ENCODE peak calls at places on chromosomes 1 and 21, in seven cellular contexts. W is H1, N is K562, Y is HCT116, H is HepG2, L is GM12878, O is SK-N-SH. S is an unnamed sample.

GRCh38 chr1:230458509-230458908 is 32.4 kb upstream of the PGBD5 start:
- DNase-seq in O (no peak), W (no peak), Y (no peak), L (no peak), N (no peak), H (no peak), S (no peak)

GRCh38 chr1:59445040-59445439 is 148.1 kb downstream of the FGGY start:
- DNase-seq in Y (no peak), N (no peak), W (no peak), L (no peak), H (no peak), O (no peak), S (peak; percentile 4)

GRCh38 chr1:40848530-40849189 is 13.5 kb downstream of the CITED4 start:
- DNase-seq in Y (peak; percentile 71), W (peak; percentile 73), L (no peak), N (peak; percentile 76), O (peak; percentile 77), H (peak; percentile 75), S (peak; percentile 88)

GRCh38 chr1:99557556-99558256 is 88.2 kb upstream of the PALMD start:
- DNase-seq in Y (no peak), H (no peak), N (no peak), O (no peak), L (no peak), W (no peak), S (no peak)

GRCh38 chr1:186812560-186812959 is 16.2 kb upstream of the PLA2G4A start:
- DNase-seq in H (no peak), O (no peak), N (no peak), L (no peak), Y (no peak), W (no peak), S (no peak)

GRCh38 chr1:1616045-1616821 is 933 bp downstream of the MIB2 start:
- DNase-seq in O (peak; percentile 85), L (no peak), W (no peak), H (no peak), N (peak; percentile 68), Y (no peak), S (peak; percentile 80)

GRCh38 chr21:15112858-15113257 is 48.1 kb upstream of the NRIP1 start:
- DNase-seq in L (no peak), H (no peak), W (no peak), N (no peak), O (no peak), Y (no peak), S (no peak)

GRCh38 chr1:30008998-30009657 is 714.3 kb downstream of the MATN1 start:
- DNase-seq in W (no peak), H (peak; percentile 43), L (no peak), N (no peak), O (no peak), Y (no peak), S (no peak)

GRCh38 chr1:175218786-175219447 is 26.3 kb upstream of the KIAA0040 start:
- DNase-seq in H (no peak), L (no peak), N (no peak), O (no peak), Y (peak; percentile 56), W (no peak), S (no peak)

GRCh38 chr1:21633992-21634475 is 35.1 kb downstream of the RAP1GAP start:
- DNase-seq in O (no peak), Y (no peak), L (no peak), H (no peak), N (no peak), W (no peak), S (no peak)

GRCh38 chr21:43012596-43012995 is 38.2 kb downstream of the PKNOX1 start:
- DNase-seq in O (no peak), W (no peak), Y (no peak), L (no peak), H (no peak), N (no peak), S (no peak)
- TF ChIP-seq JUND in O (no peak), W (no peak), Y (no peak), L (no peak), H (no peak), N (no peak), S (no peak)

DNA sequence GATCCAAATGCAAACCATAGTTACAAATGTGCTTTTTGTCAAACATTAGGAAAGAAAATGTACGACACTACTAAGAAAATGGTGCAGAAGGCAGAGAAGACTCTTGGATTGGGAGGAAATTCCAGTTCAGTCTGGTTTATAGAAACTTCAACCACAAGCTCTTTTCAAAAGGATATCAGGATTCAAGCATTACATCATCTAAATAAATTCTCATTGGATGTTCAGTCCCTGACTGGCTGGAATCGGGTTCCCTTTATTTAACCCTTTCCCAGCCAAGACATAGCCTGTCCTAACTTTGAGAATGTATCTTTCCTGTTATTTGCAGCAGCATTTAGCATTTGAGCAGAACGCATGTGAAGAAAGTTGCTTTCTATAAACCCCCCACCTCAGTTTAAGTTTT is 184.6 kb downstream of the LMO4 start:
- DNase-seq in Y (no peak), H (no peak), L (no peak), N (no peak), W (no peak), O (no peak), S (no peak)
- TF ChIP-seq JUND in Y (no peak), H (no peak), L (no peak), N (no peak), W (no peak), O (no peak), S (no peak)

DNA sequence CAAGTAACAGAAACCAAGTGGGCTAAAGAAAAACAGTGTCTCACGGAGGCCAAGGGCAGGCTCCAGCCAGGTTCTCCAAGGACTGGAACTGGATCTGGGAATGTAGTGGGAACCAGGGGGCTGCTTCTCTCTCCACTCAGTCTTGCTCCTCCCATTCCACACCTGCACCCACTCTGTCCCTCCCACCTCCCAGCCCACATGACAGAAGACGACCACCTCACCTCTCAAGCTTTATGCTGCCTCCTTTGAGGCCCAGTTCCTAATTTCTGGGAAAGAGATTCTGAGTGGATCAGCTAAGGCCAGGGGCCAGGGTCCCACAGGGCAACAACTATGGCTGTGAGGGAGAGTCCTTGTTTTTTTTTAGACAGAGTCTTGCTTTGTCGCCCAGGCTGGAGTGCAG is 18.8 kb upstream of the CEP85 start:
- DNase-seq in H (no peak), O (no peak), Y (no peak), W (no peak), N (no peak), L (no peak), S (no peak)
- TF ChIP-seq JUND in H (no peak), O (no peak), Y (no peak), W (no peak), N (no peak), L (no peak), S (no peak)

DNA sequence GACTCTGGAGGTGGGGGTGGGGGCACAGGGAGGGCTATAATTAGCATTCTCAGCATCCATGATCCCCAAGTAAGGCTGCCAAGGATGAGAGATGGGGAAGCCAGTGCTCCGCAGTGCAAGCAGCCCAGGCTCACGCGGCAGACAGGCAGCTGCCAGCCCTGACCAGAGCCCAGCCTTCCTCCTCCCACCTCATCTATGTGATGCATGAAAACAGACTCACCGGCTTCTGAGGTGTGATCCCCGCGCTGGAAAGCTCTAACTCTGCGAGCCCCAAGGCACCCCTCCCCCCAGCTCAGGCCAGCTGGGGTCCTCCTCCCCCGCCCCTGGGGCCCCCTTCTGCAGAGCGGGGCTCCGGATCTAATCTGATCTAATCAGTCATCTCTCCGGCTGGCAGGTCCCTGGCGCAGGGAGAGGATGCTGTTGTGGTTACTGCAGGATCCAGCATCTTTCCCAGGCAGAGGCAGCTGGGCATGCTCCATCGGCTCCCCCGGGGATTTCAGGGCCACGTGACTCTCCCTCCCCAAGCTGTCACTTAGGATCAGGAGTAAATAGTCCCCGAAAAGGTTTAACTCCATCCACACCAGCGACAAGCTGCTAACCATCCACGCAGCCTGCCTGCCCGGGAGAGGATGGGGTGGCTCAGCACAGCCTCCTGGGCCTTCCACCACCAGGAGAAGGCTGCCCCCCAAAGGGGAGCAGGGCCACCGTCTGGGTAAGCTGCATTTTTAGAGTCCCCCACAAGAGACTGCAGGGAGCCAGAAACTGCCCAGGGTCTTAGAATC is at the start of gene PLEKHA6:
- DNase-seq in H (no peak), O (peak; percentile 82), W (peak; percentile 83), L (no peak), Y (no peak), N (peak; percentile 42), S (no peak)
- TF ChIP-seq JUND in H (no peak), O (no peak), W (no peak), L (no peak), Y (no peak), N (no peak), S (no peak)

GRCh38 chr1:24964811-24965570 is 34.9 kb upstream of the RUNX3 start:
- DNase-seq in N (peak; percentile 11), O (no peak), H (no peak), L (peak; percentile 96), W (no peak), Y (no peak), S (no peak)
- TF ChIP-seq JUND in N (no peak), O (no peak), H (no peak), L (no peak), W (no peak), Y (no peak), S (no peak)